ENCODE peak calls at places on chromosomes 3 and 15, in six cellular contexts. One of them, this sample, is unnamed.

GRCh38 chr3:144112036-144112435 is 140.4 kb downstream of the DIPK2A start:
- DNase-seq in Peyer's patch: no peak
- DNase-seq in A673: no peak
- DNase-seq in ovary: no peak
- DNase-seq in left ventricle myocardium inferior: no peak
- DNase-seq in heart right ventricle: no peak
- DNase-seq in this sample: no peak

GRCh38 chr15:95715116-95715888 is 615.2 kb upstream of the NR2F2 start:
- DNase-seq in Peyer's patch: no peak
- DNase-seq in A673: no peak
- DNase-seq in ovary: no peak
- DNase-seq in left ventricle myocardium inferior: no peak
- DNase-seq in heart right ventricle: no peak
- DNase-seq in this sample: no peak

GRCh38 chr15:45612790-45613415 is 21.9 kb upstream of the SQOR start:
- DNase-seq in Peyer's patch: no peak
- DNase-seq in A673: no peak
- DNase-seq in ovary: no peak
- DNase-seq in left ventricle myocardium inferior: no peak
- DNase-seq in heart right ventricle: no peak
- DNase-seq in this sample: no peak

GRCh38 chr15:72315706-72316370 is 4.1 kb downstream of the CELF6 start:
- DNase-seq in Peyer's patch: no peak
- DNase-seq in A673: peak; percentile 36
- DNase-seq in ovary: no peak
- DNase-seq in left ventricle myocardium inferior: no peak
- DNase-seq in heart right ventricle: no peak
- DNase-seq in this sample: no peak

GRCh38 chr3:177751770-177752169 is 554.5 kb upstream of the TBL1XR1 start:
- DNase-seq in Peyer's patch: no peak
- DNase-seq in A673: no peak
- DNase-seq in ovary: no peak
- DNase-seq in left ventricle myocardium inferior: peak; percentile 17
- DNase-seq in heart right ventricle: no peak
- DNase-seq in this sample: no peak

GRCh38 chr3:169667380-169667671 is 3.8 kb upstream of the MECOM start:
- DNase-seq in Peyer's patch: no peak
- DNase-seq in A673: no peak
- DNase-seq in ovary: no peak
- DNase-seq in left ventricle myocardium inferior: no peak
- DNase-seq in heart right ventricle: no peak
- DNase-seq in this sample: no peak

GRCh38 chr15:29937956-29938355 is 115.7 kb upstream of the TJP1 start:
- DNase-seq in Peyer's patch: no peak
- DNase-seq in A673: no peak
- DNase-seq in ovary: no peak
- DNase-seq in left ventricle myocardium inferior: no peak
- DNase-seq in heart right ventricle: no peak
- DNase-seq in this sample: no peak

GRCh38 chr3:36399933-36400332 is 19.6 kb downstream of the STAC start:
- DNase-seq in Peyer's patch: no peak
- DNase-seq in A673: no peak
- DNase-seq in ovary: no peak
- DNase-seq in left ventricle myocardium inferior: no peak
- DNase-seq in heart right ventricle: no peak
- DNase-seq in this sample: no peak

GRCh38 chr3:182067423-182067822 is 355.7 kb downstream of the SOX2 start:
- DNase-seq in Peyer's patch: no peak
- DNase-seq in A673: no peak
- DNase-seq in ovary: no peak
- DNase-seq in left ventricle myocardium inferior: no peak
- DNase-seq in heart right ventricle: no peak
- DNase-seq in this sample: no peak

GRCh38 chr3:13022348-13023250 is 50.6 kb downstream of the IQSEC1 start:
- DNase-seq in Peyer's patch: peak; percentile 81
- DNase-seq in A673: no peak
- DNase-seq in ovary: peak; percentile 86
- DNase-seq in left ventricle myocardium inferior: peak; percentile 85
- DNase-seq in heart right ventricle: peak; percentile 85
- DNase-seq in this sample: no peak
- H3K4me1 ChIP-seq in Peyer's patch: peaks cover 7% of the 10 kb centered on the region
- H3K4me1 ChIP-seq in A673: no peaks in the 10 kb centered on the region
- H3K4me1 ChIP-seq in ovary: peaks cover 19% of the 10 kb centered on the region
- H3K4me1 ChIP-seq in left ventricle myocardium inferior: peaks cover 70% of the 10 kb centered on the region
- H3K4me1 ChIP-seq in heart right ventricle: peaks cover 30% of the 10 kb centered on the region
- H3K4me1 ChIP-seq in this sample: no peaks in the 10 kb centered on the region

GRCh38 chr3:151976211-151977050 is 103.0 kb downstream of the SUCNR1 start:
- DNase-seq in Peyer's patch: no peak
- DNase-seq in A673: peak; percentile 84
- DNase-seq in ovary: no peak
- DNase-seq in left ventricle myocardium inferior: no peak
- DNase-seq in heart right ventricle: no peak
- DNase-seq in this sample: no peak
- H3K4me3 ChIP-seq in Peyer's patch: no peak overlapping the region
- H3K4me3 ChIP-seq in A673: no peak overlapping the region
- H3K4me3 ChIP-seq in ovary: no peak overlapping the region
- H3K4me3 ChIP-seq in left ventricle myocardium inferior: no peak overlapping the region
- H3K4me3 ChIP-seq in heart right ventricle: no peak overlapping the region
- H3K4me3 ChIP-seq in this sample: no peak overlapping the region

GRCh38 chr3:184295771-184296170 is 3.3 kb upstream of the PSMD2 start:
- DNase-seq in Peyer's patch: no peak
- DNase-seq in A673: no peak
- DNase-seq in ovary: no peak
- DNase-seq in left ventricle myocardium inferior: no peak
- DNase-seq in heart right ventricle: no peak
- DNase-seq in this sample: no peak
- H3K4me1 ChIP-seq in Peyer's patch: peaks cover 4% of the 10 kb centered on the region
- H3K4me1 ChIP-seq in A673: peaks cover 8% of the 10 kb centered on the region
- H3K4me1 ChIP-seq in ovary: peaks cover 4% of the 10 kb centered on the region
- H3K4me1 ChIP-seq in left ventricle myocardium inferior: peaks cover 21% of the 10 kb centered on the region
- H3K4me1 ChIP-seq in heart right ventricle: peaks cover 5% of the 10 kb centered on the region
- H3K4me1 ChIP-seq in this sample: peaks cover 14% of the 10 kb centered on the region

GRCh38 chr15:30992465-30992864 is 1.0 kb upstream of the MTMR10 start:
- DNase-seq in Peyer's patch: no peak
- DNase-seq in A673: no peak
- DNase-seq in ovary: no peak
- DNase-seq in left ventricle myocardium inferior: no peak
- DNase-seq in heart right ventricle: no peak
- DNase-seq in this sample: no peak
- H3K4me3 ChIP-seq in Peyer's patch: peak overlapping the region; percentile 98
- H3K4me3 ChIP-seq in A673: peak overlapping the region; percentile 94
- H3K4me3 ChIP-seq in ovary: no peak overlapping the region
- H3K4me3 ChIP-seq in left ventricle myocardium inferior: peak overlapping the region; percentile 93
- H3K4me3 ChIP-seq in heart right ventricle: peak overlapping the region; percentile 97
- H3K4me3 ChIP-seq in this sample: no peak overlapping the region

GRCh38 chr3:146160964-146161724 is at the start of gene PLOD2:
- DNase-seq in Peyer's patch: no peak
- DNase-seq in A673: peak; percentile 82
- DNase-seq in ovary: peak; percentile 86
- DNase-seq in left ventricle myocardium inferior: peak; percentile 84
- DNase-seq in heart right ventricle: peak; percentile 82
- DNase-seq in this sample: no peak

GRCh38 chr3:146160233-146160963 is 586 bp downstream of the PLOD2 start:
- DNase-seq in Peyer's patch: no peak
- DNase-seq in A673: peak; percentile 90
- DNase-seq in ovary: peak; percentile 65
- DNase-seq in left ventricle myocardium inferior: peak; percentile 41
- DNase-seq in heart right ventricle: peak; percentile 21
- DNase-seq in this sample: no peak

GRCh38 chr3:146159037-146159436 is 1.9 kb downstream of the PLOD2 start:
- DNase-seq in Peyer's patch: no peak
- DNase-seq in A673: no peak
- DNase-seq in ovary: no peak
- DNase-seq in left ventricle myocardium inferior: no peak
- DNase-seq in heart right ventricle: no peak
- DNase-seq in this sample: no peak

GRCh38 chr3:146161725-146162047 is 702 bp upstream of the PLOD2 start:
- DNase-seq in Peyer's patch: no peak
- DNase-seq in A673: no peak
- DNase-seq in ovary: peak; percentile 63
- DNase-seq in left ventricle myocardium inferior: peak; percentile 33
- DNase-seq in heart right ventricle: peak; percentile 23
- DNase-seq in this sample: no peak

GRCh38 chr3:146159616-146160232 is 1.3 kb downstream of the PLOD2 start:
- DNase-seq in Peyer's patch: no peak
- DNase-seq in A673: no peak
- DNase-seq in ovary: no peak
- DNase-seq in left ventricle myocardium inferior: no peak
- DNase-seq in heart right ventricle: no peak
- DNase-seq in this sample: no peak
- H3K4me1 ChIP-seq in Peyer's patch: no peaks in the 10 kb centered on the region
- H3K4me1 ChIP-seq in A673: peaks cover 35% of the 10 kb centered on the region
- H3K4me1 ChIP-seq in ovary: peaks cover 3% of the 10 kb centered on the region
- H3K4me1 ChIP-seq in left ventricle myocardium inferior: peaks cover 82% of the 10 kb centered on the region
- H3K4me1 ChIP-seq in heart right ventricle: no peaks in the 10 kb centered on the region
- H3K4me1 ChIP-seq in this sample: no peaks in the 10 kb centered on the region

This sample was measured in CD8-positive, alpha-beta memory T cell.